ENCODE peak calls at places on chromosomes 3 and 15, in seven cellular contexts. R is RWPE1; H is CD8-positive, alpha-beta memory T cell; O is Karpas-422; E is ovary; A is sigmoid colon; Y is brain microvascular endothelial cell. T is an unnamed sample.

GRCh38 chr15:78098131-78098755 is 5.9 kb downstream of the SH2D7 start:
- DNase-seq in A (peak; percentile 55), R (no peak), Y (no peak), E (no peak), H (peak; percentile 32), O (no peak), T (no peak)

GRCh38 chr15:65054333-65055200 is 9.4 kb downstream of the SLC51B start:
- DNase-seq in O (peak; percentile 88), A (peak; percentile 91), Y (peak; percentile 69), R (peak; percentile 75), H (peak; percentile 60), E (peak; percentile 85), T (no peak)

GRCh38 chr3:188037965-188038581 is 115.9 kb upstream of the LPP start:
- DNase-seq in H (no peak), E (no peak), R (no peak), Y (no peak), O (no peak), A (no peak), T (no peak)

GRCh38 chr3:157786216-157786615 is 283.0 kb upstream of the VEPH1 start:
- DNase-seq in H (no peak), E (no peak), A (no peak), R (peak; percentile 69), Y (no peak), O (no peak), T (peak; percentile 34)

GRCh38 chr15:38128389-38128788 is 124.2 kb upstream of the SPRED1 start:
- DNase-seq in E (no peak), O (no peak), Y (no peak), R (no peak), A (no peak), H (no peak), T (no peak)

GRCh38 chr3:67383379-67383778 is 271.0 kb downstream of the SUCLG2 start:
- DNase-seq in O (no peak), Y (no peak), H (no peak), E (no peak), A (no peak), R (no peak), T (no peak)

GRCh38 chr3:103002447-103002846 is 567.6 kb downstream of the ZPLD1 start:
- DNase-seq in R (no peak), Y (no peak), O (no peak), H (no peak), A (no peak), E (no peak), T (no peak)

GRCh38 chr15:62782100-62782791 is 260.3 kb upstream of the TPM1 start:
- DNase-seq in A (peak; percentile 94), R (peak; percentile 74), O (peak; percentile 70), E (peak; percentile 69), H (no peak), Y (peak; percentile 75), T (no peak)

GRCh38 chr3:162956711-162957110 is 1460.1 kb downstream of the OTOL1 start:
- DNase-seq in Y (no peak), O (no peak), E (no peak), R (no peak), A (no peak), H (no peak), T (no peak)

GRCh38 chr3:156474560-156475389 is 80.1 kb downstream of the SSR3 start:
- DNase-seq in O (peak; percentile 52), R (no peak), E (no peak), A (no peak), Y (no peak), H (no peak), T (no peak)

GRCh38 chr15:56293495-56294292 is 50.0 kb upstream of the RFX7 start:
- DNase-seq in A (no peak), E (no peak), O (no peak), R (no peak), Y (no peak), H (no peak), T (no peak)

GRCh38 chr15:101175396-101175795 is 76.5 kb downstream of the CHSY1 start:
- DNase-seq in H (no peak), R (no peak), E (no peak), O (no peak), A (no peak), Y (no peak), T (no peak)

GRCh38 chr15:79339588-79340314 is 28.8 kb downstream of the TMED3 start:
- DNase-seq in H (no peak), E (no peak), O (peak; percentile 83), A (no peak), R (peak; percentile 27), Y (peak; percentile 11), T (no peak)

GRCh38 chr15:73956276-73957086 is 30.2 kb downstream of the LOXL1 start:
- DNase-seq in Y (peak; percentile 91), H (no peak), E (peak; percentile 41), R (peak; percentile 91), A (peak; percentile 66), O (no peak), T (peak; percentile 46)

GRCh38 chr15:57732526-57733331 is 26.2 kb downstream of the POLR2M start:
- DNase-seq in R (peak; percentile 47), H (peak; percentile 51), Y (peak; percentile 74), E (peak; percentile 46), A (no peak), O (peak; percentile 76), T (no peak)

GRCh38 chr3:138049157-138049919 is 39.4 kb downstream of the CLDN18 start:
- DNase-seq in O (no peak), H (no peak), A (no peak), Y (peak; percentile 84), E (no peak), R (no peak), T (peak; percentile 14)

GRCh38 chr3:107990926-107991325 is 99.9 kb downstream of the CD47 start:
- DNase-seq in A (no peak), R (no peak), H (no peak), E (no peak), O (no peak), Y (no peak), T (no peak)

GRCh38 chr3:123267821-123268220 is 66.1 kb downstream of the SEC22A start:
- DNase-seq in Y (no peak), R (no peak), O (no peak), E (no peak), H (no peak), A (no peak), T (no peak)

GRCh38 chr15:25179673-25180511 is 225.1 kb downstream of the SNRPN start:
- DNase-seq in H (peak; percentile 26), R (no peak), O (no peak), E (peak; percentile 7), A (peak; percentile 53), Y (no peak), T (no peak)

GRCh38 chr15:81880314-81880713 is 165.5 kb downstream of the MEX3B start:
- DNase-seq in H (no peak), A (no peak), O (peak; percentile 63), E (no peak), R (no peak), Y (no peak), T (no peak)

DNA sequence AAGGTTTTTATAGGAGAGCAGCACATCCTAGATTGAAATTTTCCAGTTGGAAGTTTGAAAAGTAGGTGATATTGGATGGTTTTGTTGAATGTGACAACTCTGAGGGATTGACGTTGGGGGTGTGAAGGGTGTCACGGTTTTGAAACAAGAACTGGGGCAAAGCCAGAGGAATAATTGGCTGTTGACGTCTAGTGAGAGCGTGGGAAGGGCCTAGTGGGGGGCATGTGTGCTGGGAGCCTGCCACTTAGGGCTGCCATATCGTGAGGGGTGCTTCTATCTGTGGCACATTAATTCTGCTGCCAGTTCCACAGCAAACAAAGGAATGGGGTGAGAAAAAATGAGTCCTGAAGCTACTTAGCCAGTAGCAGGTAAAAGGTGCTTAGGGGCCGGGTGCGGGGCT is 129.4 kb downstream of the LRIG1 start:
- DNase-seq in O (no peak), E (no peak), A (no peak), H (no peak), R (no peak), Y (no peak), T (no peak)
- H3K27ac ChIP-seq in O (no peak overlapping the region), E (no peak overlapping the region), A (no peak overlapping the region), H (no peak overlapping the region), R (no peak overlapping the region), Y (no peak overlapping the region), T (no peak overlapping the region)

DNA sequence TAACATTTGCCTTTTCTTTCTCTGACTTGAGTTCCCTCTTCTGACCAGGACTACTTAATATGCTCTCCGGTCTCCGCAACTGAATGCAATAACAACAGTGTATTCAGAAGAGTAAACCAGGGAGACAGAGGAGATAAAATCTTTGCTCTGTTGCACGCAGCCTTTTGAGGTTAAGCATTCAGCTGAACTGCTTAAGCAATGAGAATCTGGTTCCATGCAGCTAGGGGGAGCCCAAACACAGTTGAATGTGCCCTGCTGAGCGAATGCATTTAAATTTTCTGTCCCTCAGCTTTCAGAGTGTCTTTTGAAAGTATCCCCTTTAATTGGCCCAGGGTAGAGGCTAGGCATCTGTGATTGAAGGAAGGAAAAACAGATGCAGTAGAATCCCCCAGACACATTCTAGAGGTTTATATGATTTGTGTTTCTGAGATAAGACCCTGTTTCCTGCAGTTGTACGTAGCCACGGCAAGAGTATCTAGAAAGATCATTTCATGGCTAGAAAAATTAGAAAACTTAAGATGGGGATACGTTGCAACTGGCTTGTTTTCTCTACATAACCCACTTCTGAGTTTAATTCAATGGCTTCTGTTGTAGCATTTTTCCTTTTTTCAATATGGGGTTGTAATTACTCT is 309.6 kb downstream of the TUSC7 start:
- DNase-seq in O (peak; percentile 80), H (no peak), E (peak; percentile 47), Y (peak; percentile 56), R (peak; percentile 30), A (peak; percentile 75), T (no peak)
- H3K27ac ChIP-seq in O (no peak overlapping the region), H (no peak overlapping the region), E (no peak overlapping the region), Y (no peak overlapping the region), R (no peak overlapping the region), A (no peak overlapping the region), T (no peak overlapping the region)

DNA sequence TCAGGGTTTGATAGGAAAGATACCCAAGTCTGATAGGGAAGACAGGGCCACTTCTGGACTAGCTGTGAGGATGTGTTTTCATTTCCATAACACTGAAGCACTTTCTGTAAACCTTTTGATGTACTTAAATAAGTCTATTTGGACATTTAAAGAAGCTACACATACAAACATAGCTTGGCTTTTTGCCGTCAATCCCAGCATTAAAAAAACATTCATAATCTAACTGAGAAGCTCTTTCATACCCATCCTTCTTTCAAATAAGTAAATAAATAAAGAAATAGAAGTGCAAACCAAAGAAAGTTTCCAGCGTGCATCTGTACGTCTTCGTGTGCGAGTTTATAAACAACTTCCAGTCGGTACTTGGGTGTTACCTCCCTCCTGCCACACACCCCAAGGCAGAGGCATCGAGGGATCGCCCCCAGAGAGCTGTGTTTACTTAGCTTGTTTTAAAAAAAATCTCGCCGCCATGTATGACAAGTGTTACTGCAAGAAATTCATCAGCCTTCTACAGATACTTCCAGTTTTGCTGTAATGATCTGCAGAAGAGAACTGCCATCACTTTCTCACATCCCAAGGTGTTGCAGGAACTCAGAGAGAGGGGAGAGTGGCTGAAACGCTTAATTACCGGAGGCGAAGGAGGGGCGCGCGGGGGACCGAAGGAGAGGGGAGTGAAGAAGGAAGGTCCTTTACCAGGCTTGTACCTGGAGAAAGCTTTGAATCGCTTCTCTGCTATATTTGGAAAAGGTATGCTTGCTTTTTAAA is 9.0 kb upstream of the MEIS2 start:
- DNase-seq in A (peak; percentile 63), H (no peak), O (no peak), E (no peak), Y (no peak), R (no peak), T (no peak)
- H3K27ac ChIP-seq in A (peak overlapping the region; percentile 95), H (no peak overlapping the region), O (no peak overlapping the region), E (no peak overlapping the region), Y (no peak overlapping the region), R (no peak overlapping the region), T (no peak overlapping the region)

DNA sequence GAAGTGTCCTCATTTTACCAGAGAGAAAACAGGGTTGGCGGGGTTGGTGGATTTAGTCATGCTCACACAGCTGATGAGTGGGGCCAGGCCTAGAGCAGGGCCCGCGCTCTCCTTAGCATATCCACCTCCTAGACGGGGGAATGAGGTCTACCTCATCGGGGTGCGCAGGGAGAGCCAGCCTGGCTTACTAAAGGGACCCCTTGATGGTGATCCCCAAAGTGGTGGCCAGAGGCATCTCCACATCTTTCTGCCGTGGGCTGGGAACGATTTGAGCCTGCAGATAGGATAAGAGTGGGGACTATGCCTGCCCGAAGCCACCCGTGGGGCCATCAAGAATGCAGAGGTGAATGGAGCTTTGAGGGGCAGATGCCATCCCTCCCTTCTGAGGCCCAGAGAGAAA is 69.4 kb downstream of the UMPS start:
- DNase-seq in H (no peak), Y (no peak), E (no peak), A (no peak), O (no peak), R (no peak), T (no peak)
- H3K27ac ChIP-seq in H (no peak overlapping the region), Y (no peak overlapping the region), E (no peak overlapping the region), A (no peak overlapping the region), O (no peak overlapping the region), R (peak overlapping the region; percentile 3), T (no peak overlapping the region)